ENCODE peak calls at places on chromosomes 1 and 21, in seven cellular contexts. One of them, this sample, is unnamed.

GRCh38 chr1:116328671-116329070 is 44.4 kb upstream of the ATP1A1 start:
- DNase-seq in AG10803: no peak
- DNase-seq in endothelial cell: no peak
- DNase-seq in brain microvascular endothelial cell: no peak
- DNase-seq in nephron progenitor cell: no peak
- DNase-seq in transverse colon: no peak
- DNase-seq in tibial nerve: no peak
- DNase-seq in this sample: no peak

GRCh38 chr1:109959974-109960744 is 24.4 kb upstream of the AHCYL1 start:
- DNase-seq in nephron progenitor cell: peak
- DNase-seq in tibial nerve: no peak
- DNase-seq in transverse colon: no peak
- DNase-seq in brain microvascular endothelial cell: peak
- DNase-seq in AG10803: peak
- DNase-seq in endothelial cell: no peak
- DNase-seq in this sample: no peak

GRCh38 chr1:62530516-62531154 is 66.7 kb upstream of the ANGPTL3 start:
- DNase-seq in AG10803: peak
- DNase-seq in nephron progenitor cell: peak
- DNase-seq in endothelial cell: peak
- DNase-seq in transverse colon: peak
- DNase-seq in tibial nerve: peak
- DNase-seq in brain microvascular endothelial cell: peak
- DNase-seq in this sample: no peak

GRCh38 chr1:5978452-5978851 is 13.8 kb downstream of the NPHP4 start:
- DNase-seq in endothelial cell: no peak
- DNase-seq in transverse colon: no peak
- DNase-seq in tibial nerve: no peak
- DNase-seq in nephron progenitor cell: no peak
- DNase-seq in AG10803: no peak
- DNase-seq in brain microvascular endothelial cell: no peak
- DNase-seq in this sample: no peak

GRCh38 chr1:111597433-111597832 is 22.2 kb upstream of the RAP1A start:
- DNase-seq in tibial nerve: no peak
- DNase-seq in transverse colon: no peak
- DNase-seq in AG10803: peak
- DNase-seq in endothelial cell: no peak
- DNase-seq in brain microvascular endothelial cell: no peak
- DNase-seq in nephron progenitor cell: no peak
- DNase-seq in this sample: no peak

GRCh38 chr1:204126367-204126766 is 25.5 kb downstream of the ETNK2 start:
- DNase-seq in endothelial cell: no peak
- DNase-seq in nephron progenitor cell: no peak
- DNase-seq in transverse colon: no peak
- DNase-seq in AG10803: no peak
- DNase-seq in brain microvascular endothelial cell: no peak
- DNase-seq in tibial nerve: no peak
- DNase-seq in this sample: no peak

GRCh38 chr21:9735421-9735961 is 785.9 kb upstream of the TPTE start:
- DNase-seq in endothelial cell: no peak
- DNase-seq in brain microvascular endothelial cell: no peak
- DNase-seq in transverse colon: no peak
- DNase-seq in nephron progenitor cell: no peak
- DNase-seq in tibial nerve: no peak
- DNase-seq in AG10803: no peak
- DNase-seq in this sample: no peak

GRCh38 chr1:102858695-102859094 is 249.6 kb downstream of the COL11A1 start:
- DNase-seq in nephron progenitor cell: no peak
- DNase-seq in endothelial cell: no peak
- DNase-seq in tibial nerve: no peak
- DNase-seq in transverse colon: no peak
- DNase-seq in brain microvascular endothelial cell: no peak
- DNase-seq in AG10803: peak
- DNase-seq in this sample: no peak

GRCh38 chr1:205266584-205267305 is 39.0 kb downstream of the TMCC2 start:
- DNase-seq in nephron progenitor cell: no peak
- DNase-seq in brain microvascular endothelial cell: no peak
- DNase-seq in tibial nerve: no peak
- DNase-seq in AG10803: no peak
- DNase-seq in transverse colon: no peak
- DNase-seq in endothelial cell: no peak
- DNase-seq in this sample: no peak

GRCh38 chr1:89483757-89484077 is 40.9 kb upstream of the LRRC8B start:
- DNase-seq in tibial nerve: no peak
- DNase-seq in transverse colon: no peak
- DNase-seq in AG10803: no peak
- DNase-seq in brain microvascular endothelial cell: no peak
- DNase-seq in endothelial cell: no peak
- DNase-seq in nephron progenitor cell: no peak
- DNase-seq in this sample: no peak

GRCh38 chr1:215022723-215023122 is 59.8 kb upstream of the KCNK2 start:
- DNase-seq in brain microvascular endothelial cell: no peak
- DNase-seq in endothelial cell: no peak
- DNase-seq in nephron progenitor cell: no peak
- DNase-seq in tibial nerve: no peak
- DNase-seq in AG10803: peak
- DNase-seq in transverse colon: no peak
- DNase-seq in this sample: no peak

GRCh38 chr21:26850116-26850643 is 5.0 kb upstream of the ADAMTS1 start:
- DNase-seq in transverse colon: no peak
- DNase-seq in endothelial cell: no peak
- DNase-seq in AG10803: peak
- DNase-seq in tibial nerve: no peak
- DNase-seq in nephron progenitor cell: no peak
- DNase-seq in brain microvascular endothelial cell: no peak
- DNase-seq in this sample: no peak

GRCh38 chr1:190022709-190023108 is 455.0 kb downstream of the BRINP3 start:
- DNase-seq in tibial nerve: no peak
- DNase-seq in transverse colon: no peak
- DNase-seq in AG10803: no peak
- DNase-seq in nephron progenitor cell: no peak
- DNase-seq in endothelial cell: no peak
- DNase-seq in brain microvascular endothelial cell: no peak
- DNase-seq in this sample: no peak

GRCh38 chr21:38916214-38916964 is 110.7 kb downstream of the ETS2 start:
- DNase-seq in endothelial cell: no peak
- DNase-seq in transverse colon: peak
- DNase-seq in nephron progenitor cell: no peak
- DNase-seq in brain microvascular endothelial cell: no peak
- DNase-seq in AG10803: no peak
- DNase-seq in tibial nerve: no peak
- DNase-seq in this sample: no peak

GRCh38 chr1:117580882-117581281 is 25.0 kb upstream of the TENT5C start:
- DNase-seq in tibial nerve: no peak
- DNase-seq in brain microvascular endothelial cell: no peak
- DNase-seq in nephron progenitor cell: no peak
- DNase-seq in transverse colon: no peak
- DNase-seq in endothelial cell: no peak
- DNase-seq in AG10803: no peak
- DNase-seq in this sample: no peak

GRCh38 chr1:64505944-64506658 is 36.2 kb downstream of the CACHD1 start:
- DNase-seq in transverse colon: peak
- DNase-seq in AG10803: no peak
- DNase-seq in endothelial cell: no peak
- DNase-seq in brain microvascular endothelial cell: no peak
- DNase-seq in nephron progenitor cell: no peak
- DNase-seq in tibial nerve: no peak
- DNase-seq in this sample: peak

GRCh38 chr1:210024996-210025395 is 87.0 kb downstream of the SYT14 start:
- DNase-seq in brain microvascular endothelial cell: no peak
- DNase-seq in nephron progenitor cell: no peak
- DNase-seq in transverse colon: no peak
- DNase-seq in tibial nerve: no peak
- DNase-seq in AG10803: no peak
- DNase-seq in endothelial cell: peak
- DNase-seq in this sample: peak

GRCh38 chr1:93199150-93199549 is 18.6 kb downstream of the CCDC18 start:
- DNase-seq in brain microvascular endothelial cell: no peak
- DNase-seq in tibial nerve: no peak
- DNase-seq in transverse colon: no peak
- DNase-seq in nephron progenitor cell: no peak
- DNase-seq in endothelial cell: no peak
- DNase-seq in AG10803: no peak
- DNase-seq in this sample: no peak

GRCh38 chr1:83850849-83851248 is 148.1 kb downstream of the TTLL7 start:
- DNase-seq in transverse colon: no peak
- DNase-seq in AG10803: no peak
- DNase-seq in brain microvascular endothelial cell: no peak
- DNase-seq in tibial nerve: no peak
- DNase-seq in endothelial cell: no peak
- DNase-seq in nephron progenitor cell: no peak
- DNase-seq in this sample: no peak

GRCh38 chr1:83845437-83846071 is 153.4 kb downstream of the TTLL7 start:
- DNase-seq in endothelial cell: no peak
- DNase-seq in brain microvascular endothelial cell: no peak
- DNase-seq in AG10803: peak
- DNase-seq in nephron progenitor cell: no peak
- DNase-seq in tibial nerve: peak
- DNase-seq in transverse colon: no peak
- DNase-seq in this sample: no peak

GRCh38 chr1:83844546-83844945 is 154.4 kb downstream of the TTLL7 start:
- DNase-seq in AG10803: no peak
- DNase-seq in tibial nerve: no peak
- DNase-seq in brain microvascular endothelial cell: no peak
- DNase-seq in transverse colon: no peak
- DNase-seq in endothelial cell: no peak
- DNase-seq in nephron progenitor cell: no peak
- DNase-seq in this sample: no peak

GRCh38 chr1:83846138-83846537 is 152.8 kb downstream of the TTLL7 start:
- DNase-seq in tibial nerve: no peak
- DNase-seq in brain microvascular endothelial cell: no peak
- DNase-seq in nephron progenitor cell: no peak
- DNase-seq in endothelial cell: no peak
- DNase-seq in AG10803: no peak
- DNase-seq in transverse colon: no peak
- DNase-seq in this sample: no peak

DNA sequence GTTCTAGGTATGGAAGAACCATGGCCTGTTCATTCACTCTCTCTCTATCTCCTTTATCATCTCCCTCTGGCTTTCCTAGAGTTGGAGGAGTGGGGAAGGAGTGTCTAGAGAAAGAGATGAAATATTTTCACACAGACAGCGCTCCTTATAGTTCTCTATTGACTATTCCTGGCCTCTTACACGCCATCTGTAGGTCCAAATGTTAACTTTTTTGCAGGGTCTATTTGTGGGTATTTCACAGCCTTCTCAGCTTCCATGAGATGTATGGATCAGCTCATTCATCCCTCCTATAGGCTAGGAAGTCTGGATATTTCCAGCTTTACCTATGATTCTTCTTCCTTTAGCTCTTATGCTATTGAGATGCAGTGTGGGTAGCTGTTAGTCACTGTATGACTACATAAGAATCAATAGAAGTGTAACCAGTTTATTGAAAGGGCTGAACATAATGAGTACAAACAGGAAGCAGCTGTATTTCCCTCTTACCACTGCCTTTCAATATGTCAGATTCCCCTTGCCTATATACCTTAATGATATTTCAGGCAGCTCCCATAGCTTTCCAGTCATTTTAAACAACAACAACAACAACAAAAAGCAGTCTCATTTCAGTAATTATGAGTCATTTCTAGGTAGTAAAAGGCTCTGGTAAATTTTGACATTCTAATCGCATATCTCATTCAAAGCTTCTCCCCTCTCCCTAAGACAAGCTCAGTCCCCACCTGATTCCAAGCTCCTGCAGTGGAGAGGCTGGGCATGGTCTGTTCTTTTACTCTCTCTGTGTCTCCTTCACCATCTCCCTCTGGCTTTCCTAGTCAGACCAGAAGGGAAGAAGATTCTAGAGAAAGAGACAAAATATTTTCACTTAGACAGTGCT is 149.5 kb downstream of the TTLL7 start:
- DNase-seq in transverse colon: no peak
- DNase-seq in nephron progenitor cell: no peak
- DNase-seq in endothelial cell: no peak
- DNase-seq in AG10803: no peak
- DNase-seq in tibial nerve: no peak
- DNase-seq in brain microvascular endothelial cell: no peak
- DNase-seq in this sample: no peak
- TF ChIP-seq CTCF in transverse colon: no peak
- TF ChIP-seq CTCF in nephron progenitor cell: no peak
- TF ChIP-seq CTCF in endothelial cell: no peak
- TF ChIP-seq CTCF in AG10803: no peak
- TF ChIP-seq CTCF in tibial nerve: no peak
- TF ChIP-seq CTCF in brain microvascular endothelial cell: no peak
- TF ChIP-seq CTCF in this sample: no peak

GRCh38 chr1:29706936-29707335 is 470.6 kb downstream of the PTPRU start:
- DNase-seq in brain microvascular endothelial cell: no peak
- DNase-seq in endothelial cell: peak
- DNase-seq in nephron progenitor cell: peak
- DNase-seq in AG10803: peak
- DNase-seq in transverse colon: no peak
- DNase-seq in tibial nerve: no peak
- DNase-seq in this sample: peak
- TF ChIP-seq CTCF in brain microvascular endothelial cell: peak
- TF ChIP-seq CTCF in endothelial cell: peak
- TF ChIP-seq CTCF in nephron progenitor cell: peak
- TF ChIP-seq CTCF in AG10803: peak
- TF ChIP-seq CTCF in transverse colon: no peak
- TF ChIP-seq CTCF in tibial nerve: no peak
- TF ChIP-seq CTCF in this sample: no peak

DNA sequence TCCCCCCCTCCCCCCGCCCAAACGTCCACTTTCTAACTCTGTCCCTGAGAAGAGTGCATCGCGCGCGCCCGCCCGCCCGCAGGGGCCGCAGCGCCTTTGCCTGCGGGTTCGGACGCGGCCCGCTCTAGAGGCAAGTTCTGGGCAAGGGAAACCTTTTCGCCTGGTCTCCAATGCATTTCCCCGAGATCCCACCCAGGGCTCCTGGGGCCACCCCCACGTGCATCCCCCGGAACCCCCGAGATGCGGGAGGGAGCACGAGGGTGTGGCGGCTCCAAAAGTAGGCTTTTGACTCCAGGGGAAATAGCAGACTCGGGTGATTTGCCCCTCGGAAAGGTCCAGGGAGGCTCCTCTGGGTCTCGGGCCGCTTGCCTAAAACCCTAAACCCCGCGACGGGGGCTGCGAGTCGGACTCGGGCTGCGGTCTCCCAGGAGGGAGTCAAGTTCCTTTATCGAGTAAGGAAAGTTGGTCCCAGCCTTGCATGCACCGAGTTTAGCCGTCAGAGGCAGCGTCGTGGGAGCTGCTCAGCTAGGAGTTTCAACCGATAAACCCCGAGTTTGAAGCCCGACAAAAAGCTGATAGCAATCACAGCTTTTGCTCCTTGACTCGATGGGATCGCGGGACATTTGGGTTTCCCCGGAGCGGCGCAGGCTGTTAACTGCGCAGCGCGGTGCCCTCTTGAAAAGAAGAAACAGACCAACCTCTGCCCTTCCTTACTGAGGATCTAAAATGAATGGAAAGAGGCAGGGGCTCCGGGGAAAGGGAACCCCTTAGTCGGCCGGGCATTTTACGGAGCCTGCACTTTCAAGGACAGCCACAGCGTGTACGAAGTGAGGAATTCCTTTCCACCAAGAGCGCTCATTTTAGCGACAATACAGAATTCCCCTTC is 158.1 kb downstream of the RUNX1 start:
- DNase-seq in tibial nerve: no peak
- DNase-seq in endothelial cell: peak
- DNase-seq in transverse colon: peak
- DNase-seq in nephron progenitor cell: peak
- DNase-seq in AG10803: peak
- DNase-seq in brain microvascular endothelial cell: peak
- DNase-seq in this sample: peak
- TF ChIP-seq CTCF in tibial nerve: peak
- TF ChIP-seq CTCF in endothelial cell: no peak
- TF ChIP-seq CTCF in transverse colon: peak
- TF ChIP-seq CTCF in nephron progenitor cell: no peak
- TF ChIP-seq CTCF in AG10803: peak
- TF ChIP-seq CTCF in brain microvascular endothelial cell: peak
- TF ChIP-seq CTCF in this sample: no peak

GRCh38 chr1:157770442-157771043 is 6.4 kb downstream of the FCRL2 start:
- DNase-seq in tibial nerve: no peak
- DNase-seq in endothelial cell: peak
- DNase-seq in nephron progenitor cell: peak
- DNase-seq in brain microvascular endothelial cell: no peak
- DNase-seq in transverse colon: no peak
- DNase-seq in AG10803: no peak
- DNase-seq in this sample: peak
- TF ChIP-seq CTCF in tibial nerve: no peak
- TF ChIP-seq CTCF in endothelial cell: peak
- TF ChIP-seq CTCF in nephron progenitor cell: peak
- TF ChIP-seq CTCF in brain microvascular endothelial cell: peak
- TF ChIP-seq CTCF in transverse colon: no peak
- TF ChIP-seq CTCF in AG10803: peak
- TF ChIP-seq CTCF in this sample: no peak

This sample was measured in Calu3.